ENCODE peak calls at places on chromosomes 4 and X, in nine cellular contexts. A, W, C, R, Y, P, H, T and G are unnamed samples.

GRCh38 chrX:19990225-19990518 is 689 bp downstream of the BCLAF3 start:
- DNase-seq in A (no peak), W (no peak), R (peak; percentile 35), C (no peak), P (peak; percentile 2), H (no peak), T (no peak), Y (no peak), G (peak; percentile 13)

GRCh38 chrX:68938244-68939004 is 109.6 kb downstream of the EFNB1 start:
- DNase-seq in W (no peak), T (no peak), Y (no peak), H (no peak), P (no peak), R (peak; percentile 38), A (no peak), C (no peak), G (no peak)

GRCh38 chr4:107913283-107913899 is 18.0 kb upstream of the CYP2U1 start:
- DNase-seq in H (peak; percentile 84), W (peak; percentile 75), A (peak; percentile 36), R (peak; percentile 81), P (peak; percentile 76), C (peak; percentile 78), Y (peak; percentile 54), T (peak; percentile 91), G (peak; percentile 73)

GRCh38 chrX:137031517-137032377 is 2.0 kb downstream of the GPR101 start:
- DNase-seq in C (peak; percentile 68), A (peak; percentile 72), T (peak; percentile 68), W (no peak), P (peak; percentile 48), Y (no peak), H (peak; percentile 56), R (peak; percentile 55), G (peak; percentile 36)

GRCh38 chrX:69060631-69061408 is 104.4 kb downstream of the PJA1 start:
- DNase-seq in Y (peak; percentile 3), C (peak; percentile 37), R (peak; percentile 30), T (peak; percentile 48), W (no peak), H (peak; percentile 37), P (peak; percentile 61), A (no peak), G (no peak)

GRCh38 chr4:170875868-170876267 is 786.1 kb upstream of the AADAT start:
- DNase-seq in H (peak; percentile 8), C (peak; percentile 27), P (peak; percentile 27), Y (peak; percentile 22), R (peak; percentile 2), A (peak; percentile 2), T (peak; percentile 44), W (no peak), G (no peak)

GRCh38 chr4:13765535-13765934 is 138.0 kb upstream of the BOD1L1 start:
- DNase-seq in A (no peak), Y (no peak), P (peak; percentile 24), C (no peak), H (no peak), R (no peak), W (no peak), T (no peak), G (no peak)

GRCh38 chrX:32026772-32027171 is 954.9 kb upstream of the FTHL17 start:
- DNase-seq in C (no peak), R (no peak), T (peak; percentile 1), Y (no peak), H (no peak), P (no peak), A (no peak), W (no peak), G (no peak)

GRCh38 chrX:108494416-108495095 is 54.9 kb downstream of the COL4A5 start:
- DNase-seq in Y (no peak), H (no peak), A (no peak), P (no peak), W (no peak), R (peak; percentile 15), T (no peak), C (no peak), G (no peak)
- TF ChIP-seq EZH2phosphoT487 in Y (no peak), H (no peak), A (no peak), P (no peak), W (no peak), R (no peak), T (no peak), C (no peak), G (no peak)

DNA sequence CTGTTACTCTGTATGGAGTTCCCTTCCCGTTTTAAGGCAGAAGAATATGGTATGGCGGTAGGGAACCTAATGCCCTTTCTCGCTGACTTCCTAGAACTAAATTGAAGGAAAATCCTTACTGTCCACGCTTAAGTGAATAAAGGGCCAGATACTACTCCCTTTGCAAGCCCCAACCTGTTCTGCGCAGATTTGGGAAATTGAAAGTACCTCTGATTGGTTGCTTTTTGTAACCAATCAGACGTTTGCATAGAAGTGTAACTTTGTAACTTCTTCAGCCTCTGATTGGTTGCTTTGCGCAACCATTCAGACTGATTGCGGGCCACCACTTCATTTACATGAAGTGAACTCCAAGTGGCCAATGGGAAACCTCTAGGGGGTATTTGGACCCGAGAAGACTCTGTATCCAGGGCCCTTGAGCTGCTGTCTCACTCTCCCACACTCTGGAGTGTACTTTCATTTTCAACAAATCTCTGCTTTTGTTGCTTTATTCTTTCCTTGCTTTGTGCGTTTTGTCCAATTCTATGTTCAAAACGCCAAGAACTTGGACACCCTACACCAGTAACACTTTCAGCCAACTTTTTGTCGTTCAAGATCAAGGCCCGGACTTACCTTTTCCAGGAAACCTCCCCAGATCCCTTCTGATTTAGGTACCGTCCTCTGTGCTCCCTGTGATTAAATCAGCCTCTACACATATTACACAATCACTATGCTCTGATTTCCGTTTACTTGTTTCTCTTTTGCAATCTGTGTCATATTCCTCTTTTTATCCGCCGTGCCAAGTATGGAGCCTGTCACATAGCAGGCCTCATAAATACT is 1.0 kb upstream of the TMEM33 start:
- DNase-seq in H (no peak), W (no peak), Y (peak; percentile 16), P (no peak), R (no peak), A (no peak), C (no peak), T (peak; percentile 57), G (no peak)
- TF ChIP-seq EZH2phosphoT487 in H (no peak), W (no peak), Y (no peak), P (no peak), R (no peak), A (no peak), C (no peak), T (no peak), G (no peak)

GRCh38 chr4:150782311-150782710 is 200.4 kb downstream of the MAB21L2 start:
- DNase-seq in P (no peak), Y (no peak), A (peak; percentile 10), T (no peak), W (no peak), H (no peak), R (no peak), C (no peak), G (no peak)

GRCh38 chr4:150782921-150783320 is 201.0 kb downstream of the MAB21L2 start:
- DNase-seq in W (no peak), A (no peak), P (no peak), C (no peak), T (no peak), R (no peak), Y (no peak), H (no peak), G (no peak)

GRCh38 chr4:150781108-150781663 is 199.2 kb downstream of the MAB21L2 start:
- DNase-seq in Y (no peak), H (no peak), C (no peak), P (no peak), W (no peak), T (no peak), A (no peak), R (no peak), G (no peak)

GRCh38 chr4:150784305-150784704 is 202.4 kb downstream of the MAB21L2 start:
- DNase-seq in R (no peak), W (no peak), C (no peak), P (no peak), T (peak; percentile 54), A (no peak), H (no peak), Y (no peak), G (no peak)

GRCh38 chr4:150779707-150780106 is 197.8 kb downstream of the MAB21L2 start:
- DNase-seq in R (no peak), P (no peak), H (no peak), Y (no peak), C (no peak), W (no peak), A (no peak), T (no peak), G (no peak)
- TF ChIP-seq EZH2phosphoT487 in R (no peak), P (no peak), H (no peak), Y (no peak), C (no peak), W (no peak), A (no peak), T (no peak), G (no peak)

GRCh38 chrX:17787557-17787956 is 50.3 kb downstream of the SCML1 start:
- DNase-seq in A (no peak), P (no peak), W (no peak), R (no peak), H (no peak), Y (no peak), C (no peak), T (no peak), G (no peak)

GRCh38 chrX:17792842-17793241 is 55.5 kb downstream of the SCML1 start:
- DNase-seq in W (no peak), C (no peak), R (no peak), P (no peak), H (no peak), A (no peak), T (no peak), Y (no peak), G (no peak)

GRCh38 chrX:17788956-17789562 is 51.8 kb downstream of the SCML1 start:
- DNase-seq in C (no peak), R (peak; percentile 30), T (peak; percentile 5), Y (no peak), P (no peak), A (peak; percentile 13), W (no peak), H (no peak), G (no peak)

DNA sequence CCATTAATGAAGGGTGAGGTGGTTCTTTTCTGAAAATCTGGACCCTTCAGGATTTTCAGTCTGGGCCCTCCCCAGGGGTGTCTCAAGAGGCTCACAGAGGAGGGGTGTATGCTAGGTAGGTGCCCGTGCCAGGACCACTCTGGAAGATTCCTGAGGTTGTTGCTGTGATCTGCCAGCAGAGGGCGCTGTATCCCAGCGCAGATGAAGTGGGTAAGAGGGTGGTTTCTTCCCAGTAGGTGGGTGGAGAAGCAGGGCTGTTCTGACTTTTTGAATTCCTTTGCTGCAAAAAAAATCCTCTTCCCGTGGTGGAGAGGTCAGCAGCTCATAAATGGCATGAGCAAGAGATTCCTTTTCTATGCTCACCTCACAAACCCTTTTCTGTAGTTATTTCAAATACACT is 51.1 kb downstream of the SCML1 start:
- DNase-seq in H (peak; percentile 40), Y (peak; percentile 10), T (peak; percentile 60), A (peak; percentile 80), P (peak; percentile 74), R (peak; percentile 40), W (peak; percentile 14), C (peak; percentile 30), G (peak; percentile 12)
- TF ChIP-seq EZH2phosphoT487 in H (no peak), Y (no peak), T (no peak), A (no peak), P (no peak), R (no peak), W (no peak), C (no peak), G (no peak)

GRCh38 chr4:182175788-182176519 is 67.2 kb upstream of the TENM3 start:
- DNase-seq in A (no peak), P (no peak), W (no peak), H (no peak), C (no peak), Y (no peak), R (no peak), T (no peak), G (no peak)
- TF ChIP-seq EZH2phosphoT487 in A (no peak), P (no peak), W (no peak), H (no peak), C (no peak), Y (no peak), R (no peak), T (no peak), G (no peak)

GRCh38 chr4:24674279-24674678 is 89.9 kb upstream of the DHX15 start:
- DNase-seq in R (no peak), C (no peak), T (no peak), H (no peak), P (no peak), Y (no peak), W (no peak), A (no peak), G (no peak)
- TF ChIP-seq EZH2phosphoT487 in R (no peak), C (no peak), T (no peak), H (no peak), P (no peak), Y (no peak), W (no peak), A (no peak), G (no peak)